ENCODE peak calls at places on chromosomes 5 and 9, in six cellular contexts. B is A549; G is cardiac muscle cell; H is colonic mucosa; Y is CD8-positive, alpha-beta memory T cell; M is iPS DF 6.9. F is an unnamed sample. For H3K9me3 and H3K4me1, the result is how much of the 10 kb centered on the place peaks cover.

GRCh38 chr5:65061250-65061973 is 292.7 kb downstream of the CWC27 start:
- DNase-seq in B (no peak), G (no peak), H (no peak), Y (no peak), M (no peak), F (no peak)

GRCh38 chr5:105506692-105507277 is 1944.2 kb upstream of the NUDT12 start:
- DNase-seq in B (no peak), G (peak), H (no peak), Y (no peak), M (peak), F (peak)

GRCh38 chr5:54148062-54148461 is 162.3 kb downstream of the ARL15 start:
- DNase-seq in B (no peak), G (peak), H (no peak), Y (no peak), M (no peak), F (peak)

GRCh38 chr9:108779506-108779905 is 76.3 kb downstream of the ACTL7B start:
- DNase-seq in B (no peak), G (no peak), H (no peak), Y (no peak), M (no peak), F (no peak)

GRCh38 chr5:100430268-100430900 is 104.8 kb upstream of the FAM174A start:
- DNase-seq in B (peak), G (peak), H (peak), Y (peak), M (peak), F (peak)

GRCh38 chr9:130010151-130010988 is 32.6 kb downstream of the FNBP1 start:
- DNase-seq in B (no peak), G (no peak), H (no peak), Y (peak), M (no peak), F (no peak)

GRCh38 chr9:4489562-4489918 is 728 bp upstream of the SLC1A1 start:
- DNase-seq in B (peak), G (peak), H (peak), Y (no peak), M (no peak), F (no peak)

GRCh38 chr9:87610200-87611155 is 112.8 kb downstream of the DAPK1 start:
- DNase-seq in B (no peak), G (peak), H (no peak), Y (no peak), M (no peak), F (no peak)

GRCh38 chr9:100408541-100409175 is 18.3 kb upstream of the MSANTD3 start:
- DNase-seq in B (no peak), G (no peak), H (no peak), Y (no peak), M (no peak), F (peak)

GRCh38 chr5:88729476-88730182 is 153.4 kb downstream of the MEF2C start:
- DNase-seq in B (peak), G (peak), H (peak), Y (peak), M (peak), F (peak)

GRCh38 chr5:133602829-133603380 is 9.4 kb downstream of the FSTL4 start:
- DNase-seq in B (no peak), G (no peak), H (no peak), Y (no peak), M (no peak), F (no peak)

GRCh38 chr9:95509851-95510529 is 6.8 kb downstream of the PTCH1 start:
- DNase-seq in B (no peak), G (no peak), H (peak), Y (no peak), M (no peak), F (peak)

GRCh38 chr5:150227606-150228273 is 37.9 kb downstream of the SLC6A7 start:
- DNase-seq in B (no peak), G (peak), H (no peak), Y (no peak), M (no peak), F (no peak)

GRCh38 chr9:34049630-34050384 is 1.1 kb upstream of the UBAP2 start:
- DNase-seq in B (no peak), G (no peak), H (peak), Y (no peak), M (no peak), F (no peak)

GRCh38 chr5:59698774-59699173 is 194.8 kb downstream of the PDE4D start:
- DNase-seq in B (no peak), G (no peak), H (no peak), Y (no peak), M (no peak), F (no peak)

GRCh38 chr5:16572289-16573015 is 44.3 kb downstream of the RETREG1 start:
- DNase-seq in B (no peak), G (no peak), H (no peak), Y (no peak), M (no peak), F (no peak)

GRCh38 chr9:106718996-106719395 is 144.0 kb upstream of the ZNF462 start:
- DNase-seq in B (no peak), G (peak), H (no peak), Y (no peak), M (no peak), F (no peak)

GRCh38 chr9:114551750-114552685 is 35.6 kb upstream of the ATP6V1G1 start:
- DNase-seq in B (peak), G (peak), H (peak), Y (no peak), M (no peak), F (peak)

GRCh38 chr9:4742246-4742645 is 1.2 kb upstream of the AK3 start:
- DNase-seq in B (no peak), G (no peak), H (no peak), Y (no peak), M (no peak), F (no peak)

GRCh38 chr9:93661591-93661990 is 85.2 kb downstream of the PHF2 start:
- DNase-seq in B (no peak), G (no peak), H (no peak), Y (no peak), M (no peak), F (no peak)

GRCh38 chr5:39231705-39232525 is 12.6 kb upstream of the FYB1 start:
- DNase-seq in B (no peak), G (peak), H (no peak), Y (no peak), M (no peak), F (no peak)

GRCh38 chr5:16065810-16066209 is 113.8 kb downstream of the MARCHF11 start:
- DNase-seq in B (no peak), G (no peak), H (no peak), Y (no peak), M (no peak), F (no peak)

GRCh38 chr9:93081931-93082330 is 14.1 kb upstream of the CARD19 start:
- DNase-seq in B (no peak), G (peak), H (peak), Y (no peak), M (no peak), F (no peak)

GRCh38 chr5:61734966-61735365 is 402.9 kb downstream of the ZSWIM6 start:
- DNase-seq in B (no peak), G (no peak), H (no peak), Y (no peak), M (no peak), F (no peak)

GRCh38 chr5:36610629-36611028 is 4.2 kb downstream of the SLC1A3 start:
- DNase-seq in B (no peak), G (no peak), H (no peak), Y (no peak), M (no peak), F (no peak)

GRCh38 chr5:145178667-145179523 is 656.2 kb downstream of the PRELID2 start:
- DNase-seq in B (no peak), G (peak), H (no peak), Y (no peak), M (no peak), F (no peak)

GRCh38 chr5:172788771-172789686 is 18.0 kb upstream of the DUSP1 start:
- DNase-seq in B (no peak), G (no peak), H (peak), Y (no peak), M (no peak), F (no peak)

GRCh38 chr5:127943061-127943371 is 140.6 kb upstream of the SLC12A2 start:
- DNase-seq in B (no peak), G (no peak), H (no peak), Y (no peak), M (no peak), F (no peak)

GRCh38 chr9:130402645-130403440 is 41.9 kb upstream of the ASS1 start:
- DNase-seq in B (no peak), G (no peak), H (no peak), Y (no peak), M (no peak), F (no peak)

GRCh38 chr5:79924936-79925893 is 65.8 kb downstream of the MTX3 start:
- DNase-seq in B (no peak), G (peak), H (no peak), Y (peak), M (no peak), F (peak)

GRCh38 chr5:146206257-146206656 is 2.9 kb downstream of the RBM27 start:
- DNase-seq in B (no peak), G (no peak), H (no peak), Y (no peak), M (no peak), F (no peak)

GRCh38 chr5:146208916-146209522 is 5.6 kb downstream of the RBM27 start:
- DNase-seq in B (peak), G (no peak), H (no peak), Y (no peak), M (no peak), F (no peak)

GRCh38 chr5:146203011-146203871 is at the start of gene RBM27:
- DNase-seq in B (peak), G (peak), H (peak), Y (peak), M (peak), F (peak)

GRCh38 chr5:146203872-146204192 is 427 bp downstream of the RBM27 start:
- DNase-seq in B (peak), G (no peak), H (no peak), Y (no peak), M (no peak), F (no peak)

GRCh38 chr5:146205499-146206202 is 2.2 kb downstream of the RBM27 start:
- DNase-seq in B (no peak), G (no peak), H (no peak), Y (no peak), M (no peak), F (no peak)
- H3K4me3 ChIP-seq in B (peak), G (no peak), H (no peak), Y (peak), M (no peak), F (peak)

DNA sequence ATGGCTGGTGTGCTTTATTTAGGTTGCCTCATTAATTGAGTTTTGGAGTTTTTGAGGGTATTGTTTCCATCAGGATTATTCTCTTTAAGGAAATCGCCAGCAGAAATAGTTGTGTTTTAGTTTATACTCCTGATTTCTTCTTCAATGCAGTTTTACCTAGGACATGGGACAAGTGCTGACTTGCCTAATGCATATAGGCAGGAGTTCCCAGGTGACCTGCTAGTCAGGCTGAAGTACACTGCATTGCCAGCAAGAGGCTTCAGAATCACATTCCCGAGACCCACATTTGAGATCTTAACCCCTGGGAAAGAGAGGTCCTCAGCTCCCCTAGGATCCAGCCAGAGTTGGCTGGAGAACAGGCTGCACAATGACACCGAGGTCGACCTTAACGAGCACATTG is 1.5 kb upstream of the OR1N2 start:
- DNase-seq in B (no peak), G (no peak), H (no peak), Y (no peak), M (no peak), F (no peak)
- H3K9me3 ChIP-seq in B (under half), G (under half), H (under half), Y (under half), M (under half), F (under half)

GRCh38 chr9:109922617-109923260 is 142.7 kb downstream of the PALM2AKAP2 start:
- DNase-seq in B (no peak), G (peak), H (no peak), Y (no peak), M (no peak), F (no peak)

GRCh38 chr9:109916316-109916715 is 136.3 kb downstream of the PALM2AKAP2 start:
- DNase-seq in B (no peak), G (no peak), H (no peak), Y (no peak), M (no peak), F (no peak)

GRCh38 chr9:109919736-109920408 is 139.9 kb downstream of the PALM2AKAP2 start:
- DNase-seq in B (no peak), G (no peak), H (no peak), Y (no peak), M (no peak), F (no peak)

GRCh38 chr9:109914280-109915027 is 134.5 kb downstream of the PALM2AKAP2 start:
- DNase-seq in B (no peak), G (peak), H (no peak), Y (no peak), M (no peak), F (no peak)

GRCh38 chr9:109918359-109919163 is 138.6 kb downstream of the PALM2AKAP2 start:
- DNase-seq in B (no peak), G (no peak), H (peak), Y (no peak), M (no peak), F (no peak)
- H3K4me1 ChIP-seq in B (under half), G (under half), H (under half), Y (under half), M (under half), F (under half)

GRCh38 chr5:139667730-139668063 is 19.5 kb downstream of the CXXC5 start:
- DNase-seq in B (no peak), G (peak), H (no peak), Y (no peak), M (no peak), F (peak)
- H3K4me3 ChIP-seq in B (peak), G (no peak), H (peak), Y (peak), M (no peak), F (peak)

GRCh38 chr9:122684851-122685250 is 9.9 kb downstream of the OR1L3 start:
- DNase-seq in B (no peak), G (no peak), H (no peak), Y (no peak), M (no peak), F (no peak)
- H3K9me3 ChIP-seq in B (under half), G (under half), H (under half), Y (under half), M (under half), F (under half)

DNA sequence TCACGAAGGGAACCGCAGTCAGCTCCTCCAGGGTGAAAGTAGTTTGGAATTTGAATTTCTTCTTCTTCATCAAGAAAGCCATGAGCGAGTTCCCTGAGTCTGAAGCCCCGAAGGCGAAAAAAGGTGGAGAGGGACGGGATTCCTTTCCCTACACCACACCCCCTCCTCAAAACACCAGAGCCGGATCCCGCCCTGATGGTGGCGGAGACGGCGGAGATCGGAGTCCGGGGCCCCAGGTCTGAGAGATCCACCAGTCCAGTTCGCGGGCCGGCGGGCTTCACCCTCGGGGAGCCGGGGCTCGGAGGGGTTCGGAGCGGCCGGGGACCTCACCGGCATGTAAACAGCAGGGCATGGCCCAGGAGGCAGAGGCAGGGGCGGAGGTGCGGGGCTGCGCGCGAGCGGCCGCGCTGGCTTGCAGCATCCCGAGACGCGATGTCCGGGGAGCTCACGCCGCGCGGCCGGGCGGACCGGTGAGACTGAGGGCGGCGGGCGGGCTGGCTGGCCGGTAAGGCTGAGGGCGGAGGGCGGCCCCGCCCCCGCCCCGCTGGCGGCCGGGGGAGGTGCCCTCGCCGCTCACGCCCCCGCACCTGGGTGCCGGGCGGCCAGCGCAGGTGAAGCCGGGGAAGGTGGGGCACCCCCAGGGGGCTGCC is 608 bp downstream of the EEIG1 start:
- DNase-seq in B (no peak), G (no peak), H (peak), Y (peak), M (no peak), F (peak)
- H3K4me1 ChIP-seq in B (under half), G (under half), H (under half), Y (half or more), M (under half), F (under half)

DNA sequence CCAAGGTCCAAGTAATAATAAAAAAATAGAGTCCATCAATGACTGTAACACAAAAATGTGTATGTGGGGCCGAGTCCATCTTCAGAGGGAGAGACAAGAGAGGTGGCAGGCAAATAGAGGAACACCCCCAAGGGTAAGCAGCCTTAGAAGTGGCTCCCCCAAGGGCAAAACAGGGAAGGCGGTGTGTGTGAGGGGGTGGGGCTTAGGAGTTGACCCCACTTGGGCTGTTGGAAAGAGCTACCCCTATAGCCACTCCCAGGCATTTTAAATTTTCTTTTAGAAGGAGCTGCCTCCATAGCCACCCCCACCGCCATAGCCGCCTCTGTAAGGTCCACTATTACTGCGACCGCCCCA is 1.3 kb downstream of the HNRNPA0 start:
- DNase-seq in B (no peak), G (peak), H (no peak), Y (no peak), M (no peak), F (peak)
- H3K4me3 ChIP-seq in B (peak), G (peak), H (peak), Y (peak), M (peak), F (peak)

GRCh38 chr5:179226696-179227095 is 118.6 kb downstream of the ADAMTS2 start:
- DNase-seq in B (no peak), G (no peak), H (no peak), Y (no peak), M (no peak), F (no peak)
- H3K9me3 ChIP-seq in B (under half), G (under half), H (under half), Y (under half), M (under half), F (under half)

GRCh38 chr5:158163836-158164572 is 305.1 kb upstream of the CLINT1 start:
- DNase-seq in B (no peak), G (peak), H (no peak), Y (no peak), M (no peak), F (no peak)
- H3K4me1 ChIP-seq in B (under half), G (under half), H (under half), Y (under half), M (under half), F (under half)

GRCh38 chr5:108769352-108769751 is 21.7 kb downstream of the FER start:
- DNase-seq in B (no peak), G (no peak), H (no peak), Y (no peak), M (no peak), F (no peak)

DNA sequence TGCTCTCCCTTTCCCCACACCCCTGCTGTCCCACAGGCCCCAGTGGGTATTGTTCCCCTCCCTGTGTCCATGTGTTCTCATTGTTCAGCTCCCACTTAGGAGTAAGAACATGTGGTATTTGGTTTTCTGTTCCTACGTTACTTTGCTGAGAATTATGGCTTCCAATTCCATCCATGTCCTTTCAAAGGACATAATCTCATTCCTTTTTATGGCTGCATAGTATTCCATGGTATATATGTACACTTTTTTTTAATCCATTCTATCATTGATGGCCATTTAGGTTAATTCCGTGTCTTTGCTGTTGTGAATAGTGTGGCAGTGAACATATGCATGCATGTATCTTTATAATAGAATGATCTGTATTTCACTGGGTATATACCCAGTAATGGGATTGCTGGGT is 25.6 kb downstream of the FER start:
- DNase-seq in B (no peak), G (no peak), H (no peak), Y (no peak), M (no peak), F (no peak)
- H3K4me3 ChIP-seq in B (no peak), G (no peak), H (no peak), Y (no peak), M (no peak), F (no peak)